ENCODE peak calls at places on chromosomes 7 and 10, in six cellular contexts. A is PC-3, I is transverse colon, E is heart left ventricle, J is pancreas, Z is neuronal stem cell. F is an unnamed sample.

GRCh38 chr7:46680147-46680546 is 759.1 kb upstream of the IGFBP3 start:
- DNase-seq in Z (no peak), I (no peak), E (no peak), A (no peak), J (no peak), F (no peak)

GRCh38 chr10:2410049-2410448 is 657.3 kb upstream of the PFKP start:
- DNase-seq in A (no peak), E (no peak), J (no peak), Z (no peak), I (no peak), F (no peak)

GRCh38 chr10:73591935-73592699 is 975 bp upstream of the USP54 start:
- DNase-seq in Z (peak; percentile 31), E (peak; percentile 61), J (peak; percentile 56), I (peak; percentile 87), A (peak; percentile 95), F (no peak)

GRCh38 chr7:20514364-20514763 is 101.1 kb upstream of the ABCB5 start:
- DNase-seq in I (no peak), E (peak; percentile 23), J (peak; percentile 58), A (peak; percentile 55), Z (no peak), F (peak; percentile 30)

GRCh38 chr7:98211221-98211675 is at the start of gene BHLHA15:
- DNase-seq in Z (no peak), J (peak; percentile 97), E (no peak), I (peak; percentile 81), A (peak; percentile 52), F (peak; percentile 63)

GRCh38 chr10:90592903-90593302 is 264.9 kb downstream of the HTR7 start:
- DNase-seq in A (peak; percentile 63), Z (peak; percentile 43), I (no peak), E (no peak), J (no peak), F (no peak)

GRCh38 chr7:79923953-79924352 is 210.7 kb upstream of the GNAI1 start:
- DNase-seq in A (peak; percentile 54), I (no peak), J (no peak), E (no peak), Z (no peak), F (no peak)

GRCh38 chr7:21140622-21141021 is 287.3 kb upstream of the SP4 start:
- DNase-seq in J (no peak), A (peak; percentile 86), I (peak; percentile 22), Z (no peak), E (no peak), F (no peak)

GRCh38 chr7:98913612-98914011 is 35.3 kb downstream of the TRRAP start:
- DNase-seq in J (no peak), E (no peak), Z (no peak), A (peak; percentile 48), I (no peak), F (no peak)

GRCh38 chr7:83655951-83656556 is 7.1 kb upstream of the SEMA3E start:
- DNase-seq in A (peak; percentile 67), I (peak; percentile 16), Z (no peak), E (no peak), J (no peak), F (no peak)

GRCh38 chr7:130369110-130369711 is 11.1 kb upstream of the CPA1 start:
- DNase-seq in I (no peak), Z (no peak), E (no peak), A (no peak), J (no peak), F (no peak)

GRCh38 chr10:1745794-1746456 is 8.6 kb upstream of the ADARB2 start:
- DNase-seq in A (no peak), J (no peak), E (no peak), I (no peak), Z (no peak), F (no peak)

GRCh38 chr7:2008101-2008935 is 224.4 kb downstream of the MAD1L1 start:
- DNase-seq in J (peak; percentile 14), E (peak; percentile 14), I (no peak), A (no peak), Z (no peak), F (peak; percentile 19)

GRCh38 chr7:106345421-106346166 is 60.8 kb upstream of the NAMPT start:
- DNase-seq in I (no peak), J (no peak), E (no peak), A (peak; percentile 53), Z (no peak), F (no peak)

GRCh38 chr10:71927669-71928592 is 36.3 kb upstream of the CHST3 start:
- DNase-seq in E (no peak), J (no peak), I (no peak), Z (no peak), A (no peak), F (no peak)

GRCh38 chr10:125880719-125881118 is 373 bp downstream of the DHX32 start:
- DNase-seq in E (no peak), I (no peak), A (no peak), Z (no peak), J (no peak), F (no peak)

GRCh38 chr10:132654121-132654571 is 116.6 kb downstream of the INPP5A start:
- DNase-seq in A (no peak), E (no peak), I (no peak), Z (no peak), J (no peak), F (peak; percentile 76)

GRCh38 chr7:133950856-133951255 is 176.3 kb upstream of the LRGUK start:
- DNase-seq in Z (no peak), I (no peak), A (no peak), E (no peak), J (no peak), F (no peak)

GRCh38 chr10:87545783-87546182 is 41.1 kb downstream of the MINPP1 start:
- DNase-seq in Z (no peak), E (no peak), J (no peak), A (no peak), I (no peak), F (no peak)

GRCh38 chr10:24518981-24519597 is 204.6 kb downstream of the ARHGAP21 start:
- DNase-seq in J (peak; percentile 49), A (peak; percentile 68), Z (peak; percentile 73), I (peak; percentile 56), E (peak; percentile 69), F (peak; percentile 51)

GRCh38 chr10:43226441-43226840 is 40.4 kb downstream of the RASGEF1A start:
- DNase-seq in E (no peak), J (no peak), A (no peak), I (peak; percentile 2), Z (no peak), F (no peak)

GRCh38 chr7:55374213-55374612 is 9.1 kb downstream of the LANCL2 start:
- DNase-seq in J (no peak), A (no peak), I (no peak), Z (no peak), E (no peak), F (no peak)

GRCh38 chr10:3525832-3526449 is 259.1 kb downstream of the KLF6 start:
- DNase-seq in E (no peak), Z (no peak), I (peak; percentile 26), A (peak; percentile 83), J (no peak), F (no peak)

GRCh38 chr7:33722383-33723096 is 182.8 kb upstream of the BMPER start:
- DNase-seq in Z (no peak), I (no peak), E (no peak), J (no peak), A (peak; percentile 90), F (no peak)

GRCh38 chr7:95469850-95470249 is 15.9 kb upstream of the ASB4 start:
- DNase-seq in I (no peak), Z (no peak), E (no peak), A (no peak), J (no peak), F (no peak)

GRCh38 chr7:1274121-1274875 is 41.6 kb downstream of the UNCX start:
- DNase-seq in Z (no peak), I (no peak), E (no peak), J (no peak), A (no peak), F (peak; percentile 71)

GRCh38 chr10:104197364-104197763 is 34.8 kb downstream of the CFAP43 start:
- DNase-seq in Z (no peak), A (peak; percentile 73), J (no peak), I (no peak), E (no peak), F (no peak)
- H3K4me1 ChIP-seq in Z (no peaks in the 10 kb centered on the region), A (peaks cover 8% of the 10 kb centered on the region), J (peaks cover 10% of the 10 kb centered on the region), I (no peaks in the 10 kb centered on the region), E (no peaks in the 10 kb centered on the region), F (no peaks in the 10 kb centered on the region)

DNA sequence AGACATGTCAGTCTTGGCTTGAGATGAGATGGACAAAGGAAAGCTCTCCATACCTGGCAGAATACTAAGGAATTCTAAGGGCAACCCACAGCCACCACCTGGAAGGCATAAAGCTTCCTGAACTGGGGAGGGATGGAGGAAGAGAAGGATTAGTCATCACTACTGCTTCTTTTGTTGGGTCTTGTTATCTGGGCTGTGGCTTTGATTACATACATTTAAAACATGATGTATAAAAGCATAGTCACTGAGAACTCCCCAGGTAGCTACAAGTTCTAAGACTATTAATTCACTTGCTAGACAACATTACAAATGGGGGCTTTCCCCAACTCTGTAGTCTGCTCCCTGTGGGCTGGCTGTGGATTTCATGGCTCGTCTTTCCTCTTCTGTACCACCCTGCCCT is 58.2 kb downstream of the RBM33 start:
- DNase-seq in A (peak; percentile 82), I (no peak), J (no peak), Z (no peak), E (no peak), F (no peak)
- H3K36me3 ChIP-seq in A (peaks cover 25% of the 10 kb centered on the region), I (no peaks in the 10 kb centered on the region), J (peaks cover 27% of the 10 kb centered on the region), Z (peaks cover 19% of the 10 kb centered on the region), E (peaks cover 43% of the 10 kb centered on the region), F (peaks cover 16% of the 10 kb centered on the region)

GRCh38 chr10:600876-601275 is 88.6 kb downstream of the DIP2C start:
- DNase-seq in J (peak; percentile 56), I (no peak), E (no peak), Z (no peak), A (no peak), F (no peak)
- H3K4me1 ChIP-seq in J (peaks cover 12% of the 10 kb centered on the region), I (peaks cover 22% of the 10 kb centered on the region), E (peaks cover 16% of the 10 kb centered on the region), Z (peaks cover 33% of the 10 kb centered on the region), A (no peaks in the 10 kb centered on the region), F (peaks cover 17% of the 10 kb centered on the region)

GRCh38 chr7:159034988-159035387 is 109.7 kb downstream of the VIPR2 start:
- DNase-seq in Z (no peak), A (no peak), E (no peak), J (no peak), I (no peak), F (no peak)

GRCh38 chr7:159039716-159040115 is 105.0 kb downstream of the VIPR2 start:
- DNase-seq in Z (no peak), A (no peak), J (no peak), I (no peak), E (no peak), F (no peak)

GRCh38 chr7:159035571-159036073 is 109.0 kb downstream of the VIPR2 start:
- DNase-seq in A (no peak), I (no peak), J (no peak), Z (no peak), E (no peak), F (no peak)

GRCh38 chr7:159038066-159038465 is 106.6 kb downstream of the VIPR2 start:
- DNase-seq in Z (no peak), E (no peak), I (no peak), J (no peak), A (no peak), F (no peak)

DNA sequence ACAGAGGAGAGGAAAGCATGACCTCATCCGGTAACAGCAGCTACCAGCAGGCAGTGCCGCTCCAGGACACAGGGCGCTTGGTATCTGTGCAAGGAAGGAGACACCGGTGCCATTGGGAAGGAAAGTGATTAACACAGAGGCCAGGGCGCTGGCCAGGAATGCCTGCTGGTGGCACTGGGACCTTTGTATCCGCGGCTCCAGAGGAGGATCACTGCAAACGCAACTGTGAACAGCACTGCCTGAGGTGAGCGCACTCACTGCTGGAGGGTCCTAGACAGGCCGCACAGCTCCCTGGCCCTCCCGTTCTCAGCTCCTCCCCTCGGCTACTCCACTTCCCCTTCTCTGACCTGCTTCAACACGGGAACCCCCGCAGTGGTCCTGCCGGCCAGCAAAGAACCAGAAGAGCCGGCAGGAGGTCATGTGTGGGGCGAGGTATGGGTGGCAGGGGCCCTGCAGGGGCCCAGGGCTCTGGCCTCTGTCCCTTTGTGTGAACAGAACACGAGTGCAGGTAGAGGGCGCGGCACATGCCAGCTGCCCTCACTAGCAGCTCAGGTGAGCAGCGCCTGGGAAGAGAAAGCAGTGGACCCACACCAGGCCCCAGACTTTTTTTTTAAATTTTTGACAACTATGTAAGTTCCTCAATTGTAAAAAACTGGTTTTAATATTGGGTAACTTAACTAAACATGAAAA is 107.6 kb downstream of the VIPR2 start:
- DNase-seq in J (no peak), A (no peak), Z (no peak), E (no peak), I (no peak), F (no peak)
- H3K36me3 ChIP-seq in J (no peaks in the 10 kb centered on the region), A (no peaks in the 10 kb centered on the region), Z (no peaks in the 10 kb centered on the region), E (peaks cover 25% of the 10 kb centered on the region), I (no peaks in the 10 kb centered on the region), F (no peaks in the 10 kb centered on the region)